ENCODE peak calls at places on chromosomes 5 and 9, in eight cellular contexts. S, H, E, N, I, C, L and M are unnamed samples.

GRCh38 chr9:21592063-21592338 is 109.9 kb upstream of the IFNE start:
- DNase-seq in N (no peak), C (no peak), S (no peak), I (no peak), E (no peak), H (no peak), L (no peak), M (no peak)

GRCh38 chr5:112312295-112312694 is 106.8 kb downstream of the EPB41L4A start:
- DNase-seq in S (no peak), I (no peak), N (no peak), H (no peak), C (no peak), E (no peak), L (no peak), M (no peak)

GRCh38 chr9:123353041-123353440 is 3.0 kb upstream of the CRB2 start:
- DNase-seq in N (no peak), L (no peak), E (no peak), I (no peak), S (no peak), H (no peak), C (peak), M (no peak)

GRCh38 chr9:10366171-10366779 is 246.5 kb downstream of the PTPRD start:
- DNase-seq in H (peak), N (no peak), I (no peak), C (peak), S (peak), L (no peak), E (peak), M (no peak)

GRCh38 chr5:55601209-55601618 is 66.5 kb upstream of the PLPP1 start:
- DNase-seq in L (no peak), H (peak), I (no peak), S (peak), N (peak), E (no peak), C (no peak), M (no peak)

GRCh38 chr5:103657301-103657700 is 94.7 kb upstream of the NUDT12 start:
- DNase-seq in C (no peak), L (no peak), H (no peak), N (no peak), I (no peak), E (no peak), S (no peak), M (no peak)

GRCh38 chr5:113034182-113034773 is 57.7 kb downstream of the DCP2 start:
- DNase-seq in N (no peak), L (no peak), C (peak), S (peak), H (no peak), E (no peak), I (no peak), M (no peak)

GRCh38 chr5:110507972-110508371 is 218.5 kb downstream of the TMEM232 start:
- DNase-seq in I (no peak), H (no peak), N (no peak), E (no peak), S (no peak), C (no peak), L (no peak), M (no peak)

GRCh38 chr5:58410441-58410840 is 49.4 kb downstream of the PLK2 start:
- DNase-seq in N (no peak), I (no peak), S (peak), C (no peak), L (no peak), E (no peak), H (no peak), M (no peak)

GRCh38 chr9:113011911-113012381 is at the start of gene ZNF883:
- DNase-seq in H (peak), L (no peak), I (no peak), N (peak), E (peak), S (peak), C (peak), M (no peak)

GRCh38 chr9:89059925-89060506 is 68.7 kb downstream of the S1PR3 start:
- DNase-seq in L (no peak), C (no peak), I (no peak), N (no peak), E (no peak), H (no peak), S (no peak), M (no peak)

GRCh38 chr9:101458955-101459631 is 23.5 kb upstream of the ALDOB start:
- DNase-seq in C (peak), E (peak), S (peak), N (no peak), I (no peak), H (peak), L (no peak), M (no peak)